ENCODE peak calls at places on chromosomes 4 and X, in five cellular contexts. One of them, this sample, is unnamed.

GRCh38 chrX:115616943-115617563 is 56.1 kb downstream of the PLS3 start:
- DNase-seq in CD8-positive, alpha-beta memory T cell: no peak
- DNase-seq in colonic mucosa: no peak
- DNase-seq in naive thymus-derived CD4-positive, alpha-beta T cell: no peak
- DNase-seq in WERI-Rb-1: no peak
- DNase-seq in this sample: no peak

GRCh38 chr4:174314770-174315169 is 31.1 kb downstream of the CEP44 start:
- DNase-seq in CD8-positive, alpha-beta memory T cell: no peak
- DNase-seq in colonic mucosa: no peak
- DNase-seq in naive thymus-derived CD4-positive, alpha-beta T cell: no peak
- DNase-seq in WERI-Rb-1: peak; percentile 49
- DNase-seq in this sample: peak; percentile 20

GRCh38 chr4:125703443-125703842 is 388.7 kb downstream of the FAT4 start:
- DNase-seq in CD8-positive, alpha-beta memory T cell: no peak
- DNase-seq in colonic mucosa: no peak
- DNase-seq in naive thymus-derived CD4-positive, alpha-beta T cell: no peak
- DNase-seq in WERI-Rb-1: no peak
- DNase-seq in this sample: no peak

GRCh38 chr4:89288430-89288829 is 19.2 kb downstream of the GPRIN3 start:
- DNase-seq in CD8-positive, alpha-beta memory T cell: no peak
- DNase-seq in colonic mucosa: no peak
- DNase-seq in naive thymus-derived CD4-positive, alpha-beta T cell: no peak
- DNase-seq in WERI-Rb-1: no peak
- DNase-seq in this sample: no peak

GRCh38 chrX:101265869-101266428 is 25.2 kb downstream of the TAF7L start:
- DNase-seq in CD8-positive, alpha-beta memory T cell: no peak
- DNase-seq in colonic mucosa: no peak
- DNase-seq in naive thymus-derived CD4-positive, alpha-beta T cell: no peak
- DNase-seq in WERI-Rb-1: no peak
- DNase-seq in this sample: no peak

GRCh38 chr4:12041828-12042227 is 613.1 kb upstream of the HS3ST1 start:
- DNase-seq in CD8-positive, alpha-beta memory T cell: no peak
- DNase-seq in colonic mucosa: no peak
- DNase-seq in naive thymus-derived CD4-positive, alpha-beta T cell: no peak
- DNase-seq in WERI-Rb-1: peak; percentile 42
- DNase-seq in this sample: no peak

GRCh38 chr4:129453524-129453923 is 357.6 kb downstream of the C4orf33 start:
- DNase-seq in CD8-positive, alpha-beta memory T cell: no peak
- DNase-seq in colonic mucosa: no peak
- DNase-seq in naive thymus-derived CD4-positive, alpha-beta T cell: no peak
- DNase-seq in WERI-Rb-1: no peak
- DNase-seq in this sample: no peak

GRCh38 chr4:138405934-138406567 is 163.9 kb upstream of the SLC7A11 start:
- DNase-seq in CD8-positive, alpha-beta memory T cell: no peak
- DNase-seq in colonic mucosa: no peak
- DNase-seq in naive thymus-derived CD4-positive, alpha-beta T cell: no peak
- DNase-seq in WERI-Rb-1: no peak
- DNase-seq in this sample: no peak

GRCh38 chr4:20062054-20062453 is 189.7 kb upstream of the SLIT2 start:
- DNase-seq in CD8-positive, alpha-beta memory T cell: no peak
- DNase-seq in colonic mucosa: no peak
- DNase-seq in naive thymus-derived CD4-positive, alpha-beta T cell: no peak
- DNase-seq in WERI-Rb-1: no peak
- DNase-seq in this sample: no peak

DNA sequence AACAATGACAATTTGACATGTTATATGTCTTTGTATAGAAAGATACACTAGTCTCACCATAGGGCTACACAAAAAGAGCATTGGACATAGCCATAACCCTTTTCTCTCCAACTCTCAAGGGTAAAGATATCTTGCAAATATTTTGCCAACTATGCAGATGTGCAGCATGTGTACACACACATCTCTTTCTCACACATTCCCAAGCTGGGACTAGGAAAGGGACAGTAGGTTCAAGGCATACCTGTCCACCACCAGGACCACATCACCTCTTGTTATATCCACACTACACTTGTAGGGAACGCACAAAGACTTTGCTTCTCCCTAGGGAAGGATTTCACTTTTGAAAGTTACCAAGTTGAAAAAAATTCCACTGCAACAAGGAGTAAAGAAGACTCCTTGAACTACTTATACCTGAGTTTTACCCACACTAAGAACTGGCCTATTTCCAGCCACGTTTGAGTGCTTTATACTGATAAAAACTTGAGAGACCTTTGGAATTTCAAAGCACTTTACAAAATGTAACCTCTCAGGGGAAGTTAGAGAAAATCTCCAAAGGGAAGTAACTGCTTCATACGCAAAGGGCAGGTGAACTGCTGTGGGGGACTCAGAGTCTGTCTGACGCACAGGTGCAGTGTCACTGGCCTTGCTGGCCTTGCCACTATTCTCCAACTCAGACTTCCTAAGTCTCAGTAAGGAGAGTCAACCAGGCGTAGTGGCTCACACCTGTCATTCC is 36.9 kb downstream of the NR3C2 start:
- DNase-seq in CD8-positive, alpha-beta memory T cell: no peak
- DNase-seq in colonic mucosa: no peak
- DNase-seq in naive thymus-derived CD4-positive, alpha-beta T cell: no peak
- DNase-seq in WERI-Rb-1: no peak
- DNase-seq in this sample: no peak
- H3K27ac ChIP-seq in CD8-positive, alpha-beta memory T cell: no peak overlapping the region
- H3K27ac ChIP-seq in colonic mucosa: no peak overlapping the region
- H3K27ac ChIP-seq in naive thymus-derived CD4-positive, alpha-beta T cell: no peak overlapping the region
- H3K27ac ChIP-seq in WERI-Rb-1: no peak overlapping the region
- H3K27ac ChIP-seq in this sample: no peak overlapping the region

DNA sequence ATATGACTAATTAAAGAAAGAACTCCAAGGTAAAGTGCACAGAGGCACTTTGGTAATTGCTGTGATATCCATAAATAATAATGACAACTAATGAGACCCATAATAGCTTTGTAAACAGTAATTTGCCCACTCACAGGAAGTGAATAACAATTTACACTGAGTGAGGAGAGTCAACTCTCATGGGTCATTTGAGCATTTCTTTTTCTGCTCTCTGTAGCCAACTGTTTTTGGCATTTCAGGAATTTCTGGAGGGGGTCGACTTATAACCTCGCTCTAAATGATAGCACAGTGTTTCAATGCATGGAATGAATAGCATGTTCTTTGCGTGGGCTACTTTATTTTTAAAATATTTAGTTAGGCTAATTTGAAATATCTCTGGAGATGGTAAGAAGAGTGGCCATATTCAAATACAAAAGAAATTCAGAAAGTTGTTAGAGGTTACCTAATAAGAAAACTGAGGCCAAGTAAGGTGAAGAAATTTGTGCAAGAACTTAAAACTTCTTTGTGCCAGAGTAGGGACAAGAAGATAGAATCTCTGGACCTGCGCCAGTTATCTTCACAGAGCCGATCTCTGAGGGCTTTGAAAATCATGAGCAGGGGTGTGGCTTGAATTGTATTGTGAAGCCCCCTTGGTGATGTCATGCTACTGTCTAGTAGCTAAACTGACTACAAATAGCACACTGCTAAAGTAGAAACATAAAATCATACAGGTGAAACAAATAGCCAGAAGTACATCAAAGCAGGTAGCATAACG is 184.4 kb downstream of the UGT8 start:
- DNase-seq in CD8-positive, alpha-beta memory T cell: no peak
- DNase-seq in colonic mucosa: no peak
- DNase-seq in naive thymus-derived CD4-positive, alpha-beta T cell: no peak
- DNase-seq in WERI-Rb-1: no peak
- DNase-seq in this sample: no peak
- H3K27ac ChIP-seq in CD8-positive, alpha-beta memory T cell: no peak overlapping the region
- H3K27ac ChIP-seq in colonic mucosa: no peak overlapping the region
- H3K27ac ChIP-seq in naive thymus-derived CD4-positive, alpha-beta T cell: no peak overlapping the region
- H3K27ac ChIP-seq in WERI-Rb-1: no peak overlapping the region
- H3K27ac ChIP-seq in this sample: no peak overlapping the region

GRCh38 chr4:151031831-151032605 is 16.9 kb upstream of the LRBA start:
- DNase-seq in CD8-positive, alpha-beta memory T cell: no peak
- DNase-seq in colonic mucosa: no peak
- DNase-seq in naive thymus-derived CD4-positive, alpha-beta T cell: no peak
- DNase-seq in WERI-Rb-1: no peak
- DNase-seq in this sample: no peak
- H3K27ac ChIP-seq in CD8-positive, alpha-beta memory T cell: peak overlapping the region; percentile 54
- H3K27ac ChIP-seq in colonic mucosa: no peak overlapping the region
- H3K27ac ChIP-seq in naive thymus-derived CD4-positive, alpha-beta T cell: no peak overlapping the region
- H3K27ac ChIP-seq in WERI-Rb-1: no peak overlapping the region
- H3K27ac ChIP-seq in this sample: no peak overlapping the region

DNA sequence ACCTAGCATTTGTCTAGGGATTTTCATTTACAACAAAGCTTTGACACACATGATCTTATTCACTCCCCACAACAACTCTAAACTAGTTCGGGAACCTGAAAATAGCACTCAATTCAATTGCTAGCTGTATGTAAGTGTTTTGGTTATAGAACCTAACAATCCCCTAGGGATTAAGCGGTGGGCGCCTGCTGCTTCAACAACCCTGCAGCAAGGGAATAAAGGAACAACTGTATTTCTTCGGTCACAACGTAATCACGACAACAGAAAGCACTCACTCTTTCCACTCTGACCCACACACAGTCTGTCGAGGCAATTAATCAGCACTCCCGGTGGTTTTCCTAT is 674 bp upstream of the DIAPH2 start:
- DNase-seq in CD8-positive, alpha-beta memory T cell: no peak
- DNase-seq in colonic mucosa: no peak
- DNase-seq in naive thymus-derived CD4-positive, alpha-beta T cell: no peak
- DNase-seq in WERI-Rb-1: no peak
- DNase-seq in this sample: no peak
- H3K27ac ChIP-seq in CD8-positive, alpha-beta memory T cell: no peak overlapping the region
- H3K27ac ChIP-seq in colonic mucosa: no peak overlapping the region
- H3K27ac ChIP-seq in naive thymus-derived CD4-positive, alpha-beta T cell: no peak overlapping the region
- H3K27ac ChIP-seq in WERI-Rb-1: no peak overlapping the region
- H3K27ac ChIP-seq in this sample: peak overlapping the region; percentile 86

GRCh38 chrX:10470009-10470408 is 150.4 kb downstream of the MID1 start:
- DNase-seq in CD8-positive, alpha-beta memory T cell: no peak
- DNase-seq in colonic mucosa: no peak
- DNase-seq in naive thymus-derived CD4-positive, alpha-beta T cell: no peak
- DNase-seq in WERI-Rb-1: no peak
- DNase-seq in this sample: no peak

GRCh38 chrX:10471426-10471825 is 149.0 kb downstream of the MID1 start:
- DNase-seq in CD8-positive, alpha-beta memory T cell: no peak
- DNase-seq in colonic mucosa: no peak
- DNase-seq in naive thymus-derived CD4-positive, alpha-beta T cell: no peak
- DNase-seq in WERI-Rb-1: no peak
- DNase-seq in this sample: no peak

GRCh38 chrX:10477525-10477924 is 142.9 kb downstream of the MID1 start:
- DNase-seq in CD8-positive, alpha-beta memory T cell: no peak
- DNase-seq in colonic mucosa: no peak
- DNase-seq in naive thymus-derived CD4-positive, alpha-beta T cell: no peak
- DNase-seq in WERI-Rb-1: no peak
- DNase-seq in this sample: no peak

GRCh38 chrX:10479508-10479907 is 140.9 kb downstream of the MID1 start:
- DNase-seq in CD8-positive, alpha-beta memory T cell: no peak
- DNase-seq in colonic mucosa: no peak
- DNase-seq in naive thymus-derived CD4-positive, alpha-beta T cell: no peak
- DNase-seq in WERI-Rb-1: no peak
- DNase-seq in this sample: no peak

DNA sequence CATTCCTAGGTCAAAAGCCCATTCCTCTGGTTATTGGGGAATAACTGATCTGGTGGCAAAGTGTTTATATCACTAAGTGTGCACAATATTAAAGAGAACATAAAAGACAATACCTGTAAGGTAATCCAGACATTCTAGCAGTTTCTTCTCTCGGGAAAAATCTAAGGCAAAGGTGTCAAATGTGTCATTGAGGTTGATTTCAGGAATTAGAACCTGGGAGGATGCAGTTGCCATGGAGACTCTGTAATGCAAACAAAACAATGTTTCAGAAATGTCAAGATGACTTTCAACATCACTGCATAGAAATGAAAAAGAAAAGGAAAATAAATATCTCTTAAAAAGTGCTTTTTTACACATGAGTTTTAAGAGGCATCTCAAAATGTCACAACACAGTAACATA is 145.9 kb downstream of the MID1 start:
- DNase-seq in CD8-positive, alpha-beta memory T cell: no peak
- DNase-seq in colonic mucosa: no peak
- DNase-seq in naive thymus-derived CD4-positive, alpha-beta T cell: no peak
- DNase-seq in WERI-Rb-1: no peak
- DNase-seq in this sample: no peak
- H3K27ac ChIP-seq in CD8-positive, alpha-beta memory T cell: no peak overlapping the region
- H3K27ac ChIP-seq in colonic mucosa: no peak overlapping the region
- H3K27ac ChIP-seq in naive thymus-derived CD4-positive, alpha-beta T cell: no peak overlapping the region
- H3K27ac ChIP-seq in WERI-Rb-1: no peak overlapping the region
- H3K27ac ChIP-seq in this sample: no peak overlapping the region

DNA sequence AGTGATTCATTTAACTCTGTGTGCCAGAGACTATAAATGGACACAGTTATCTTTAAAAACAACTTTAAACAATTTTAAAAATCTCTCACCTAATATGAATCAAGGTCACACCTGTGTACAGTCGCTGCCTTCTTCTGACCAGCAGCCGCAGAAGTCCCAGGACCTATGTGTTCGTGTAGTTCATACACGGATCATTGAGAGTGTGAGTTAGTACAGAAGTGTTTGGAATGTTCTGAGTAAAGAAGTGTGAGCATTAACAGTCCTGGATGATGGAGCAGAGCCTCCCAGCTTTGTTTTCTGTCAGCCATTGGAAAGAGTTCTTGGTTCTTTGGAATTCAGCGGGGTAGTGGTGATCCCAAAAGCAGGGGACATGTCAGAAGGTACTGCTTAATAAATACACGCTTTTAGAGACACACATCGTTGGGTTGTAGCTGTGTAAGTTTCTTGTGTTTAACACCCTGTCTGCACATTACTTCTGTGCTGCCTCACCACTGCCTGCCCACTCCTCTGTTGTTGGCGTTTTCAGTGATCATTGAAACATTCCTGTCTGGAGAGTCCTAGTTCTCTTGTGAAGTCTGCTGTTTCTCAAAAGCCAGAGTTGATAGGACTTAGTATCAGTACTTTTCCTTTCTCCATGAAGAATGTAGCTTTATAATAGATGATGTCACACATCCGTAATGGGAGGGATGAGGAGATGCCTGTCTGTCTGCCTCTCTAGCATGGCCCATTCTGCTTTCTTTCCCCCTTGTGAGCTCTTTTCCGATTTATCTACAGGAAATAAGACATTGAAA is 90.6 kb downstream of the PTTG2 start:
- DNase-seq in CD8-positive, alpha-beta memory T cell: no peak
- DNase-seq in colonic mucosa: no peak
- DNase-seq in naive thymus-derived CD4-positive, alpha-beta T cell: no peak
- DNase-seq in WERI-Rb-1: no peak
- DNase-seq in this sample: no peak
- H3K27ac ChIP-seq in CD8-positive, alpha-beta memory T cell: no peak overlapping the region
- H3K27ac ChIP-seq in colonic mucosa: peak overlapping the region; percentile 4
- H3K27ac ChIP-seq in naive thymus-derived CD4-positive, alpha-beta T cell: no peak overlapping the region
- H3K27ac ChIP-seq in WERI-Rb-1: no peak overlapping the region
- H3K27ac ChIP-seq in this sample: peak overlapping the region; percentile 65

DNA sequence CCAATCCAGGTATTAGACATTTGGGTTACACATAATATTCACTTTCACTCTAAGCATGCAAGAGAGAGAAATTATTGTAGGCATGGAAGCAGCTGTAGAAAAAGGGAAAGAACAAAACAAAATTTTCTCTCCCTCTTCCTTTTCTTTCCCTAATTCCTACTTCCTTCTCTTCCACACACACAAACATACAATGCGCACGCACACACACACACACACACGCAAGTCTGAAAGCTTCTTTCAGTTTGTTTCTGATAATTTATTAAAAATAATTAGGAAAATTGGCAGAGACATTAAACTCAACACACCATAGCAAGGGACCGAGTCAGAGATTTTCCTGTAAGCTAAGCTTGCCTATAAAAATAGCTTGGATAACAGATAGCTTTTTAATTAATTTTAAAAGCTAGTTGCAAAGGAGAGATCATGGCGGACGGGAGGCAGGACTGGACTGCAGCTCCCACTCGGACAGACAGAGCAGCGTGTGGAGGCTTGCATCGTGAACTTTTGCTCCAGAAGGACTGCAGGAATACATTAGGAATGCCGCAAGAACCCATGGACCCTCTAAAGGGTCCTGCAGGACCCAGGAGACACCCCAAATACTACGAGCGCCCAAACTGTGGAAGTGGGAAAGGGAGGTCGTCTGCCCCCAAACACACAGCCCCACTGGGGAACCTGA is 92.6 kb upstream of the MAPK10 start:
- DNase-seq in CD8-positive, alpha-beta memory T cell: no peak
- DNase-seq in colonic mucosa: no peak
- DNase-seq in naive thymus-derived CD4-positive, alpha-beta T cell: no peak
- DNase-seq in WERI-Rb-1: no peak
- DNase-seq in this sample: no peak
- H3K27ac ChIP-seq in CD8-positive, alpha-beta memory T cell: no peak overlapping the region
- H3K27ac ChIP-seq in colonic mucosa: peak overlapping the region; percentile 41
- H3K27ac ChIP-seq in naive thymus-derived CD4-positive, alpha-beta T cell: no peak overlapping the region
- H3K27ac ChIP-seq in WERI-Rb-1: no peak overlapping the region
- H3K27ac ChIP-seq in this sample: no peak overlapping the region